ENCODE peak calls at places on chromosomes 4 and X, in nine cellular contexts. V, L, K, Z, T, O, A, G and M are unnamed samples. For H3K27me3, the result is how much of the 10 kb centered on the place peaks cover.

GRCh38 chrX:125205084-125205917 is 114.4 kb upstream of the TEX13C start:
- DNase-seq in V (peak), L (peak), K (peak), Z (peak), T (peak), O (peak), A (peak), G (peak), M (peak)

GRCh38 chr4:18566970-18567799 is 545.6 kb upstream of the LCORL start:
- DNase-seq in V (peak), L (peak), K (no peak), Z (no peak), T (peak), O (no peak), A (no peak), G (no peak), M (no peak)

GRCh38 chr4:137755033-137755471 is 222.8 kb upstream of the PCDH18 start:
- DNase-seq in V (peak), L (no peak), K (peak), Z (no peak), T (no peak), O (no peak), A (no peak), G (no peak), M (no peak)

GRCh38 chr4:113272523-113272922 is 223.1 kb downstream of the ANK2 start:
- DNase-seq in V (no peak), L (no peak), K (no peak), Z (no peak), T (no peak), O (no peak), A (no peak), G (no peak), M (no peak)

GRCh38 chr4:42401171-42401570 is 3.9 kb downstream of the SHISA3 start:
- DNase-seq in V (peak), L (no peak), K (no peak), Z (no peak), T (no peak), O (no peak), A (no peak), G (no peak), M (peak)

GRCh38 chr4:60759518-60760245 is 440.4 kb upstream of the ADGRL3 start:
- DNase-seq in V (peak), L (no peak), K (no peak), Z (no peak), T (no peak), O (no peak), A (no peak), G (no peak), M (no peak)

GRCh38 chr4:38670939-38671593 is 7.1 kb downstream of the KLF3 start:
- DNase-seq in V (no peak), L (no peak), K (no peak), Z (no peak), T (peak), O (no peak), A (peak), G (peak), M (no peak)

GRCh38 chr4:140098481-140099132 is 55.4 kb downstream of the MAML3 start:
- DNase-seq in V (no peak), L (no peak), K (peak), Z (no peak), T (no peak), O (no peak), A (no peak), G (no peak), M (no peak)

GRCh38 chr4:165763640-165764039 is 109.4 kb upstream of the TLL1 start:
- DNase-seq in V (no peak), L (no peak), K (no peak), Z (no peak), T (no peak), O (no peak), A (no peak), G (no peak), M (no peak)

GRCh38 chr4:158051401-158052235 is 121.2 kb downstream of the GASK1B start:
- DNase-seq in V (no peak), L (peak), K (peak), Z (no peak), T (no peak), O (no peak), A (no peak), G (no peak), M (no peak)

GRCh38 chr4:103099691-103100392 is at the start of gene BDH2:
- DNase-seq in V (peak), L (peak), K (peak), Z (no peak), T (peak), O (no peak), A (no peak), G (peak), M (peak)

GRCh38 chr4:93897559-93897958 is 69.0 kb downstream of the ATOH1 start:
- DNase-seq in V (peak), L (no peak), K (peak), Z (no peak), T (no peak), O (no peak), A (no peak), G (no peak), M (no peak)

GRCh38 chrX:44935640-44936039 is 62.7 kb downstream of the KDM6A start:
- DNase-seq in V (no peak), L (no peak), K (peak), Z (no peak), T (no peak), O (no peak), A (no peak), G (no peak), M (no peak)

GRCh38 chr4:148289740-148290139 is 152.5 kb downstream of the NR3C2 start:
- DNase-seq in V (peak), L (no peak), K (no peak), Z (no peak), T (no peak), O (no peak), A (no peak), G (no peak), M (no peak)

GRCh38 chr4:762211-763190 is 56.9 kb downstream of the PCGF3 start:
- DNase-seq in V (no peak), L (no peak), K (no peak), Z (no peak), T (no peak), O (no peak), A (peak), G (no peak), M (peak)

GRCh38 chrX:38045697-38046096 is 39.3 kb downstream of the SYTL5 start:
- DNase-seq in V (no peak), L (no peak), K (no peak), Z (no peak), T (peak), O (no peak), A (no peak), G (no peak), M (peak)

GRCh38 chr4:68337522-68337921 is 12.4 kb downstream of the YTHDC1 start:
- DNase-seq in V (no peak), L (no peak), K (no peak), Z (no peak), T (no peak), O (no peak), A (no peak), G (no peak), M (no peak)

GRCh38 chr4:68342139-68342538 is 7.8 kb downstream of the YTHDC1 start:
- DNase-seq in V (peak), L (no peak), K (peak), Z (no peak), T (no peak), O (no peak), A (peak), G (no peak), M (no peak)

GRCh38 chr4:68336530-68336929 is 13.4 kb downstream of the YTHDC1 start:
- DNase-seq in V (no peak), L (no peak), K (no peak), Z (no peak), T (no peak), O (no peak), A (no peak), G (no peak), M (no peak)

GRCh38 chr4:68337004-68337403 is 12.9 kb downstream of the YTHDC1 start:
- DNase-seq in V (no peak), L (no peak), K (no peak), Z (no peak), T (no peak), O (no peak), A (no peak), G (no peak), M (no peak)

GRCh38 chr4:68338625-68339024 is 11.3 kb downstream of the YTHDC1 start:
- DNase-seq in V (peak), L (no peak), K (no peak), Z (no peak), T (no peak), O (no peak), A (no peak), G (no peak), M (peak)
- H3K27ac ChIP-seq in V (no peak), L (no peak), K (no peak), Z (peak), T (no peak), O (no peak), A (no peak), G (no peak), M (peak)

GRCh38 chrX:18291006-18291545 is 63.4 kb downstream of the SCML2 start:
- DNase-seq in V (no peak), L (no peak), K (no peak), Z (no peak), T (no peak), O (no peak), A (no peak), G (no peak), M (no peak)

GRCh38 chrX:18290200-18290599 is 64.3 kb downstream of the SCML2 start:
- DNase-seq in V (peak), L (no peak), K (no peak), Z (no peak), T (no peak), O (no peak), A (no peak), G (no peak), M (no peak)

DNA sequence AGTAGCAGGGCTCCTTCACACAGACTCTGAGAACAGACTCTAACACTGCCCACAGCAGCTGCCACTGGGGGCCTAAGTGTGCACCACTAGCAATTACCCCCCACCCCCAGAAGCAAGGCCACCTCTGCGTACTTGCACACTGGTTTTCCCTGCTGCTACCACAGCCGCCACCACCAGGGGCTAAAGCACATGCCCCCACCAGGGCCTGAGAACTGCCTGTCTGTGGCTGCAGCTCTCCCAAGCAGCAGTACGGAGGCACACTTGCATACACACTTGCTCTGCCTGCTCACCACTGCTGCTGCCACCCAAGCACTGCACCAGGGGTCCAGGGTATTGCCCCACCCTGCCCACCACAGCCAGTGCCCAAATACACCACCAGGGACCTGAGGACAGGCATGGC is 59.6 kb downstream of the SCML2 start:
- DNase-seq in V (peak), L (no peak), K (no peak), Z (no peak), T (no peak), O (no peak), A (no peak), G (no peak), M (no peak)
- H3K27me3 ChIP-seq in V (under half), L (under half), K (under half), Z (under half), T (under half), O (under half), A (under half), G (under half), M (under half)

GRCh38 chrX:2587146-2587545 is 86.4 kb upstream of the DHRSX start:
- DNase-seq in V (no peak), L (no peak), K (no peak), Z (no peak), T (no peak), O (no peak), A (no peak), G (no peak), M (no peak)
- H3K4me3 ChIP-seq in V (no peak), L (no peak), K (no peak), Z (no peak), T (no peak), O (no peak), A (no peak), G (no peak), M (no peak)

DNA sequence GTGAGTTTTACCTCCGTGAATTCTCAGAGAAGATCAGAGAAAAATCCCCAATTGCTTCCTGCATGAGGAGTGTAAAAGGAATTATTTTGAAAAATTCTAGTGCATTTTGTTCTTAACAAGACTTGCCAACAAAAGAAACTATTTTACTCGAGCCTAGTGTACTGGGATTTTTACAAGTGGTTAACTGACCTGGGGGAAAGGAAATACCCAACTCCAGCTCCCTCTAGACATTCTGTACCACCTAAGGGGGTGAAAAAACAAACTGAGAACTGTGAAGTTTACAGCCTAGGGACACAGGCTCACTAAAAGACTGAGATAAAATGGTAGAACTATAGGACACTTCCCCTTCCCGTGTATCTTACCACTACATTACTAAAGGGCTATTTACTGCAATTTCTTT is 2.6 kb upstream of the ADH5 start:
- DNase-seq in V (no peak), L (no peak), K (no peak), Z (no peak), T (no peak), O (no peak), A (no peak), G (no peak), M (no peak)
- H3K27ac ChIP-seq in V (peak), L (peak), K (peak), Z (no peak), T (no peak), O (no peak), A (peak), G (no peak), M (no peak)

DNA sequence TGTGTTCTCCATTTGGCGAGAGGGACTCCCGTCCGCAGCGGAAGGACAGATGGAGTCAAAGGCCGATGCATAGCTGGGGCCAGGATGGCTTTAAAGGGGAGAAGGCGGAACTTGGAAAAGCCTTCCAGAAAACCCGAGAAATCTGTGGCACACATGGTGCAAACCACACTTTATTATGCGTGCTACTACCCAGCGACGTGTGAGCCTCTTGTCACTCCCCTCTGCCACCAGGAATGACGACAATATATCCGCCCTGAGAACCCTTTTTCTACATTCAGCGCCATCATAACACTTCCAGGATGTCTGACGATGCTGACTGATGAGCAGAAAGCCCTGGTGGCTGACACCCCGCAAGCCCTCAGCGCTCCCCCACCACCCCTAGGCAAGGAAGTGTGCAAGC is 689 bp upstream of the DCHS2 start:
- DNase-seq in V (peak), L (no peak), K (no peak), Z (no peak), T (no peak), O (no peak), A (no peak), G (no peak), M (no peak)
- H3K27me3 ChIP-seq in V (under half), L (under half), K (under half), Z (under half), T (under half), O (under half), A (half or more), G (under half), M (under half)

GRCh38 chr4:129092636-129093172 is 635 bp downstream of the SCLT1 start:
- DNase-seq in V (no peak), L (no peak), K (no peak), Z (no peak), T (no peak), O (no peak), A (no peak), G (no peak), M (no peak)
- H3K4me3 ChIP-seq in V (peak), L (peak), K (peak), Z (peak), T (peak), O (peak), A (peak), G (peak), M (peak)